ENCODE peak calls at places on chromosomes 11 and 22, in six cellular contexts. One of them, this sample, is unnamed.

GRCh38 chr11:67273260-67273990 is 7.2 kb downstream of the GRK2 start:
- DNase-seq in mesenchymal stem cell: no peak
- DNase-seq in K562: no peak
- DNase-seq in CD4-positive, CD25-positive, alpha-beta regulatory T cell: no peak
- DNase-seq in left ventricle myocardium inferior: no peak
- DNase-seq in tibial nerve: peak; percentile 10
- DNase-seq in this sample: no peak

GRCh38 chr11:77308838-77309237 is 7.4 kb upstream of the GDPD4 start:
- DNase-seq in tibial nerve: no peak
- DNase-seq in CD4-positive, CD25-positive, alpha-beta regulatory T cell: no peak
- DNase-seq in mesenchymal stem cell: no peak
- DNase-seq in left ventricle myocardium inferior: no peak
- DNase-seq in K562: no peak
- DNase-seq in this sample: no peak

GRCh38 chr11:93591247-93591898 is 48.2 kb upstream of the SMCO4 start:
- DNase-seq in tibial nerve: no peak
- DNase-seq in K562: peak; percentile 44
- DNase-seq in CD4-positive, CD25-positive, alpha-beta regulatory T cell: no peak
- DNase-seq in left ventricle myocardium inferior: no peak
- DNase-seq in mesenchymal stem cell: peak; percentile 87
- DNase-seq in this sample: peak; percentile 79

GRCh38 chr11:62124186-62125113 is 639 bp downstream of the INCENP start:
- DNase-seq in mesenchymal stem cell: peak; percentile 61
- DNase-seq in left ventricle myocardium inferior: peak; percentile 32
- DNase-seq in tibial nerve: no peak
- DNase-seq in CD4-positive, CD25-positive, alpha-beta regulatory T cell: no peak
- DNase-seq in K562: peak; percentile 71
- DNase-seq in this sample: peak; percentile 37

GRCh38 chr22:48663297-48663696 is 1164.4 kb downstream of the BRD1 start:
- DNase-seq in tibial nerve: no peak
- DNase-seq in CD4-positive, CD25-positive, alpha-beta regulatory T cell: no peak
- DNase-seq in left ventricle myocardium inferior: no peak
- DNase-seq in K562: peak; percentile 11
- DNase-seq in mesenchymal stem cell: no peak
- DNase-seq in this sample: no peak

GRCh38 chr22:40147388-40148176 is 30.1 kb upstream of the TNRC6B start:
- DNase-seq in left ventricle myocardium inferior: no peak
- DNase-seq in CD4-positive, CD25-positive, alpha-beta regulatory T cell: no peak
- DNase-seq in mesenchymal stem cell: no peak
- DNase-seq in tibial nerve: no peak
- DNase-seq in K562: peak; percentile 20
- DNase-seq in this sample: no peak

GRCh38 chr22:50146440-50147228 is 23.9 kb upstream of the PANX2 start:
- DNase-seq in left ventricle myocardium inferior: peak; percentile 40
- DNase-seq in K562: peak; percentile 72
- DNase-seq in tibial nerve: peak; percentile 40
- DNase-seq in mesenchymal stem cell: no peak
- DNase-seq in CD4-positive, CD25-positive, alpha-beta regulatory T cell: no peak
- DNase-seq in this sample: peak; percentile 41

GRCh38 chr22:26477341-26477731 is 6.2 kb downstream of the HPS4 start:
- DNase-seq in K562: no peak
- DNase-seq in CD4-positive, CD25-positive, alpha-beta regulatory T cell: no peak
- DNase-seq in tibial nerve: no peak
- DNase-seq in left ventricle myocardium inferior: no peak
- DNase-seq in mesenchymal stem cell: peak; percentile 45
- DNase-seq in this sample: no peak

GRCh38 chr11:102989379-102990047 is 34.0 kb upstream of the MMP13 start:
- DNase-seq in CD4-positive, CD25-positive, alpha-beta regulatory T cell: no peak
- DNase-seq in left ventricle myocardium inferior: no peak
- DNase-seq in tibial nerve: no peak
- DNase-seq in mesenchymal stem cell: peak; percentile 68
- DNase-seq in K562: no peak
- DNase-seq in this sample: peak; percentile 37

GRCh38 chr11:12210200-12210599 is 99.8 kb downstream of the MICAL2 start:
- DNase-seq in K562: no peak
- DNase-seq in left ventricle myocardium inferior: no peak
- DNase-seq in mesenchymal stem cell: no peak
- DNase-seq in tibial nerve: no peak
- DNase-seq in CD4-positive, CD25-positive, alpha-beta regulatory T cell: no peak
- DNase-seq in this sample: no peak

GRCh38 chr11:65194564-65194963 is 12.8 kb downstream of the CAPN1 start:
- DNase-seq in CD4-positive, CD25-positive, alpha-beta regulatory T cell: no peak
- DNase-seq in mesenchymal stem cell: no peak
- DNase-seq in tibial nerve: no peak
- DNase-seq in K562: no peak
- DNase-seq in left ventricle myocardium inferior: no peak
- DNase-seq in this sample: no peak

GRCh38 chr22:24937114-24937513 is 9.4 kb downstream of the LHFPL7 start:
- DNase-seq in CD4-positive, CD25-positive, alpha-beta regulatory T cell: no peak
- DNase-seq in left ventricle myocardium inferior: no peak
- DNase-seq in tibial nerve: no peak
- DNase-seq in K562: peak; percentile 4
- DNase-seq in mesenchymal stem cell: peak; percentile 42
- DNase-seq in this sample: no peak

GRCh38 chr11:19597194-19597593 is 115.4 kb upstream of the NAV2 start:
- DNase-seq in tibial nerve: no peak
- DNase-seq in K562: no peak
- DNase-seq in left ventricle myocardium inferior: no peak
- DNase-seq in mesenchymal stem cell: peak; percentile 53
- DNase-seq in CD4-positive, CD25-positive, alpha-beta regulatory T cell: no peak
- DNase-seq in this sample: peak; percentile 73

GRCh38 chr11:46270707-46271106 is 6.8 kb upstream of the CREB3L1 start:
- DNase-seq in tibial nerve: no peak
- DNase-seq in K562: no peak
- DNase-seq in CD4-positive, CD25-positive, alpha-beta regulatory T cell: no peak
- DNase-seq in left ventricle myocardium inferior: no peak
- DNase-seq in mesenchymal stem cell: no peak
- DNase-seq in this sample: no peak

GRCh38 chr11:128901655-128902514 is 10.7 kb downstream of the KCNJ5 start:
- DNase-seq in K562: no peak
- DNase-seq in left ventricle myocardium inferior: no peak
- DNase-seq in CD4-positive, CD25-positive, alpha-beta regulatory T cell: no peak
- DNase-seq in mesenchymal stem cell: no peak
- DNase-seq in tibial nerve: no peak
- DNase-seq in this sample: no peak

GRCh38 chr11:96741068-96741467 is 351.3 kb downstream of the JRKL start:
- DNase-seq in K562: no peak
- DNase-seq in tibial nerve: no peak
- DNase-seq in CD4-positive, CD25-positive, alpha-beta regulatory T cell: no peak
- DNase-seq in left ventricle myocardium inferior: no peak
- DNase-seq in mesenchymal stem cell: no peak
- DNase-seq in this sample: peak; percentile 57

GRCh38 chr11:133964946-133965632 is 8.3 kb upstream of the IGSF9B start:
- DNase-seq in mesenchymal stem cell: no peak
- DNase-seq in CD4-positive, CD25-positive, alpha-beta regulatory T cell: no peak
- DNase-seq in tibial nerve: no peak
- DNase-seq in left ventricle myocardium inferior: no peak
- DNase-seq in K562: no peak
- DNase-seq in this sample: peak; percentile 44

GRCh38 chr22:49853981-49854791 is 542 bp downstream of the ZBED4 start:
- DNase-seq in mesenchymal stem cell: peak; percentile 53
- DNase-seq in K562: peak; percentile 28
- DNase-seq in left ventricle myocardium inferior: no peak
- DNase-seq in CD4-positive, CD25-positive, alpha-beta regulatory T cell: no peak
- DNase-seq in tibial nerve: no peak
- DNase-seq in this sample: no peak

GRCh38 chr11:20397281-20397680 is 9.8 kb downstream of the PRMT3 start:
- DNase-seq in tibial nerve: no peak
- DNase-seq in left ventricle myocardium inferior: no peak
- DNase-seq in CD4-positive, CD25-positive, alpha-beta regulatory T cell: peak; percentile 52
- DNase-seq in K562: peak; percentile 42
- DNase-seq in mesenchymal stem cell: peak; percentile 63
- DNase-seq in this sample: peak; percentile 37

GRCh38 chr11:1238767-1239595 is 16.1 kb downstream of the MUC5B start:
- DNase-seq in left ventricle myocardium inferior: no peak
- DNase-seq in mesenchymal stem cell: no peak
- DNase-seq in K562: peak; percentile 69
- DNase-seq in CD4-positive, CD25-positive, alpha-beta regulatory T cell: no peak
- DNase-seq in tibial nerve: no peak
- DNase-seq in this sample: no peak

GRCh38 chr22:50171965-50172421 is 1.5 kb downstream of the PANX2 start:
- DNase-seq in mesenchymal stem cell: no peak
- DNase-seq in K562: no peak
- DNase-seq in left ventricle myocardium inferior: no peak
- DNase-seq in tibial nerve: no peak
- DNase-seq in CD4-positive, CD25-positive, alpha-beta regulatory T cell: no peak
- DNase-seq in this sample: no peak

GRCh38 chr11:64742087-64742939 is 1.6 kb downstream of the RASGRP2 start:
- DNase-seq in tibial nerve: no peak
- DNase-seq in mesenchymal stem cell: peak; percentile 25
- DNase-seq in K562: peak; percentile 72
- DNase-seq in left ventricle myocardium inferior: no peak
- DNase-seq in CD4-positive, CD25-positive, alpha-beta regulatory T cell: no peak
- DNase-seq in this sample: no peak

GRCh38 chr11:576791-577610 is 731 bp downstream of the PHRF1 start:
- DNase-seq in K562: no peak
- DNase-seq in mesenchymal stem cell: no peak
- DNase-seq in tibial nerve: no peak
- DNase-seq in CD4-positive, CD25-positive, alpha-beta regulatory T cell: no peak
- DNase-seq in left ventricle myocardium inferior: no peak
- DNase-seq in this sample: no peak

GRCh38 chr22:36775966-36776669 is at the start of gene IFT27:
- DNase-seq in mesenchymal stem cell: peak; percentile 100
- DNase-seq in left ventricle myocardium inferior: peak; percentile 97
- DNase-seq in tibial nerve: peak; percentile 98
- DNase-seq in K562: peak; percentile 75
- DNase-seq in CD4-positive, CD25-positive, alpha-beta regulatory T cell: peak; percentile 99
- DNase-seq in this sample: peak; percentile 100
- H3K27ac ChIP-seq in mesenchymal stem cell: no peak within 1 kb of the TSS
- H3K27ac ChIP-seq in left ventricle myocardium inferior: peak within 1 kb of the TSS; percentile 92
- H3K27ac ChIP-seq in tibial nerve: peak within 1 kb of the TSS; percentile 78
- H3K27ac ChIP-seq in K562: no peak within 1 kb of the TSS
- H3K27ac ChIP-seq in CD4-positive, CD25-positive, alpha-beta regulatory T cell: peak within 1 kb of the TSS; percentile 94
- H3K27ac ChIP-seq in this sample: peak within 1 kb of the TSS; percentile 61

DNA sequence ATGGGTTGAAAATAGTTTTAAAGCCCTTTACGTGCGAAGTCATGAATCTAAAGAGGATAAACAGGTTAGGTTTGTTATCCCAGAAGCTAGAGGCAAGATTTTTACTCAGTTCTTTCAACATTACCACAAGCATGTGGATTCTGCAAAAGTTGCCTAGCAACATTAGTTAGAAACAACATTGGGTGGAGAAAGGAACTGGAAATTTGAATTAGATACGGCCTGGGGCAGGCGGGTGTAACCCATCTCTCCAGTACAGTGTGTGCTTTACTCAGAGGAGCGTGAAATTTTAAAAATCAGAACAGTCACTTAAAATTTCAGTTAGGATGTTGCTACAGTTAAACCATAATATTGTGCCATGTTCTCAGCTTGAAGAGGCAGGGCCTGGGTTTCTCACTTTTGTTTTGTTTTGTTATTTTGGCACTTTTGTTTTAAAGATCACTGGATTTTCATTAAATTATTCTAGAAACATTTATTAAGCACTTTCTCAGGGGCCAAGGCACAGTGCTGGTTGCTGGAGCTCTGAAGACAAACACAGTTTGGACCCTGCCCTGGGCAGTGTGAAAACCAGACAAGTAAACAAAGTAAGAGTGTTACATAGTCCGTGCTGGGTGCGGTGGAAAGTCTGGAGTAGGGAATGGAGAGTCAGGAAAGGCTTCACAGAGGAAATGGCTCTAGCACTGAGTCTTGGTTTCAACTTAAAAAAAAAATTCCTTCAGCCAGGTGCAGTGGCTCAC is 4.4 kb upstream of the WEE1 start:
- DNase-seq in left ventricle myocardium inferior: peak; percentile 44
- DNase-seq in CD4-positive, CD25-positive, alpha-beta regulatory T cell: peak; percentile 12
- DNase-seq in tibial nerve: peak; percentile 26
- DNase-seq in K562: peak; percentile 44
- DNase-seq in mesenchymal stem cell: peak; percentile 99
- DNase-seq in this sample: peak; percentile 91
- H3K4me1 ChIP-seq in left ventricle myocardium inferior: peaks cover 64% of the 10 kb centered on the region
- H3K4me1 ChIP-seq in CD4-positive, CD25-positive, alpha-beta regulatory T cell: peaks cover 21% of the 10 kb centered on the region
- H3K4me1 ChIP-seq in tibial nerve: peaks cover 19% of the 10 kb centered on the region
- H3K4me1 ChIP-seq in K562: peaks cover 53% of the 10 kb centered on the region
- H3K4me1 ChIP-seq in mesenchymal stem cell: peaks cover 19% of the 10 kb centered on the region
- H3K4me1 ChIP-seq in this sample: peaks cover 47% of the 10 kb centered on the region

DNA sequence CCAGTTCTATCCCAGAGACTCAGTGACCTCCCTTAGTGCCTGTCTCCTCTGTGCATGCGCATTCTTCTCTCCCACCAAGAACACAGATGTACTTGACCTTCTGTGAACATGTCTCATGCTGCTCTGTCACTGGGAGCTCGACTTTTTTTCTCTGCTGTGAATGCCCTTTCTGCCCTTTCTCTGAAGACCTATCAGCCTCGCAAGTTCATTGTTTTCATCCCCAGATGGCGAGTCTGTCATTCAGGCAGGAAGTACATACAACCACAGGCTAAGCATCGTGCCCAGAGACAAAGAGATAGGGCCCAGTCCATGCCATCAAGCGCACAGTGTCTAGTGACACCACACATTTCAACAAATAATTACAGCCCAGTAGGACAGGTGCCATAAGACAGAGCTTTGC is 50.4 kb upstream of the RAB1B start:
- DNase-seq in mesenchymal stem cell: no peak
- DNase-seq in K562: no peak
- DNase-seq in tibial nerve: no peak
- DNase-seq in CD4-positive, CD25-positive, alpha-beta regulatory T cell: no peak
- DNase-seq in left ventricle myocardium inferior: no peak
- DNase-seq in this sample: no peak
- H3K36me3 ChIP-seq in mesenchymal stem cell: peaks cover 64% of the 10 kb centered on the region
- H3K36me3 ChIP-seq in K562: peaks cover 53% of the 10 kb centered on the region
- H3K36me3 ChIP-seq in tibial nerve: peaks cover 4% of the 10 kb centered on the region
- H3K36me3 ChIP-seq in CD4-positive, CD25-positive, alpha-beta regulatory T cell: peaks cover 75% of the 10 kb centered on the region
- H3K36me3 ChIP-seq in left ventricle myocardium inferior: peaks cover 68% of the 10 kb centered on the region
- H3K36me3 ChIP-seq in this sample: peaks cover 25% of the 10 kb centered on the region

GRCh38 chr22:41660416-41660815 is 28.3 kb downstream of the SNU13 start:
- DNase-seq in mesenchymal stem cell: no peak
- DNase-seq in tibial nerve: no peak
- DNase-seq in K562: no peak
- DNase-seq in CD4-positive, CD25-positive, alpha-beta regulatory T cell: no peak
- DNase-seq in left ventricle myocardium inferior: peak; percentile 49
- DNase-seq in this sample: no peak

GRCh38 chr22:41658869-41659268 is 29.8 kb downstream of the SNU13 start:
- DNase-seq in left ventricle myocardium inferior: no peak
- DNase-seq in mesenchymal stem cell: no peak
- DNase-seq in K562: no peak
- DNase-seq in CD4-positive, CD25-positive, alpha-beta regulatory T cell: no peak
- DNase-seq in tibial nerve: no peak
- DNase-seq in this sample: no peak

GRCh38 chr22:41661713-41662112 is 27.0 kb downstream of the SNU13 start:
- DNase-seq in CD4-positive, CD25-positive, alpha-beta regulatory T cell: no peak
- DNase-seq in K562: no peak
- DNase-seq in mesenchymal stem cell: no peak
- DNase-seq in left ventricle myocardium inferior: no peak
- DNase-seq in tibial nerve: no peak
- DNase-seq in this sample: no peak

GRCh38 chr22:41659941-41660340 is 28.7 kb downstream of the SNU13 start:
- DNase-seq in left ventricle myocardium inferior: peak; percentile 30
- DNase-seq in K562: no peak
- DNase-seq in tibial nerve: no peak
- DNase-seq in CD4-positive, CD25-positive, alpha-beta regulatory T cell: no peak
- DNase-seq in mesenchymal stem cell: no peak
- DNase-seq in this sample: no peak

DNA sequence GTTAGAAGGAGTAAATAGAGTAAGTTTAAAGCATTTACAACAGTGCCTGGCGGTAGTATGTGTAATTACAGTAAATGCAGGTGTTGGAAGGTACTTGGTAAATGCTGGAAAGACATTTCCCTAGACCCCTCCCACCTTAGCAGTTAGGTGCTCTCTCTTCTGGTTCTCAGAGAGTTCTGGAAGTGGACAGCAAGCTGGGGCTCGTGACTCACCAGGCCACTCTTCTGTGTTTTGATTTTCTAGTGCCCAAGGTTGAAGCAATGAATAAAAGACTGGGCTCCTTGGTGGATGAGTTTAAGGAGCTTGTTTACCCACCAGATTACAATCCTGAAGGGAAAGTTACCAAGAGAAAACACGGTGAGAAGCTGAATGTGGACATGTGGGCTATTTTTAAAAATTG is 27.6 kb downstream of the SNU13 start:
- DNase-seq in K562: no peak
- DNase-seq in tibial nerve: no peak
- DNase-seq in CD4-positive, CD25-positive, alpha-beta regulatory T cell: no peak
- DNase-seq in left ventricle myocardium inferior: no peak
- DNase-seq in mesenchymal stem cell: peak; percentile 15
- DNase-seq in this sample: no peak
- H3K27ac ChIP-seq in K562: no peak overlapping the region
- H3K27ac ChIP-seq in tibial nerve: no peak overlapping the region
- H3K27ac ChIP-seq in CD4-positive, CD25-positive, alpha-beta regulatory T cell: no peak overlapping the region
- H3K27ac ChIP-seq in left ventricle myocardium inferior: peak overlapping the region; percentile 88
- H3K27ac ChIP-seq in mesenchymal stem cell: no peak overlapping the region
- H3K27ac ChIP-seq in this sample: no peak overlapping the region